ENCODE peak calls at places on chromosome 18, in four cellular contexts. M, B, R and F are unnamed samples.

GRCh38 chr18:49608366-49608747 is 46.5 kb downstream of the LIPG start:
- DNase-seq in M (peak), B (no peak), R (no peak), F (no peak)

GRCh38 chr18:2412261-2412660 is 159.0 kb downstream of the METTL4 start:
- DNase-seq in M (no peak), B (no peak), R (no peak), F (no peak)

GRCh38 chr18:54279477-54280205 is 10.3 kb downstream of the POLI start:
- DNase-seq in M (no peak), B (no peak), R (no peak), F (no peak)

GRCh38 chr18:73535189-73535588 is 612.4 kb downstream of the FBXO15 start:
- DNase-seq in M (no peak), B (no peak), R (no peak), F (no peak)

GRCh38 chr18:40926679-40927078 is 1028.4 kb upstream of the PIK3C3 start:
- DNase-seq in M (no peak), B (no peak), R (no peak), F (peak)

GRCh38 chr18:63346031-63346430 is 21.0 kb downstream of the KDSR start:
- DNase-seq in M (no peak), B (no peak), R (no peak), F (no peak)

GRCh38 chr18:42752921-42753320 is 362.6 kb downstream of the RIT2 start:
- DNase-seq in M (no peak), B (no peak), R (no peak), F (no peak)

GRCh38 chr18:35438480-35439234 is 59.1 kb downstream of the INO80C start:
- DNase-seq in M (no peak), B (no peak), R (no peak), F (no peak)

GRCh38 chr18:24799176-24799575 is 338.7 kb downstream of the HRH4 start:
- DNase-seq in M (no peak), B (no peak), R (no peak), F (no peak)

GRCh38 chr18:62436636-62437519 is 85.9 kb upstream of the ZCCHC2 start:
- DNase-seq in M (no peak), B (no peak), R (no peak), F (no peak)

GRCh38 chr18:55139307-55139706 is 180.0 kb upstream of the CCDC68 start:
- DNase-seq in M (no peak), B (no peak), R (no peak), F (no peak)

GRCh38 chr18:79315589-79315988 is 80.1 kb upstream of the NFATC1 start:
- DNase-seq in M (no peak), B (no peak), R (no peak), F (no peak)

GRCh38 chr18:70058916-70059315 is 111.2 kb upstream of the CD226 start:
- DNase-seq in M (no peak), B (peak), R (no peak), F (no peak)

GRCh38 chr18:8835556-8835955 is 130.2 kb downstream of the MTCL1 start:
- DNase-seq in M (no peak), B (no peak), R (no peak), F (no peak)

GRCh38 chr18:46859855-46860254 is 57.5 kb downstream of the PIAS2 start:
- DNase-seq in M (no peak), B (peak), R (no peak), F (no peak)

GRCh38 chr18:37483984-37484892 is 81.4 kb downstream of the CELF4 start:
- DNase-seq in M (no peak), B (no peak), R (peak), F (no peak)

GRCh38 chr18:49601211-49601610 is 39.4 kb downstream of the LIPG start:
- DNase-seq in M (no peak), B (no peak), R (no peak), F (no peak)

GRCh38 chr18:57025525-57025924 is 121.4 kb upstream of the BOD1L2 start:
- DNase-seq in M (no peak), B (no peak), R (no peak), F (no peak)

GRCh38 chr18:6648581-6648980 is 80.9 kb upstream of the ARHGAP28 start:
- DNase-seq in M (no peak), B (no peak), R (no peak), F (no peak)

GRCh38 chr18:32730620-32731021 is 42.2 kb downstream of the KLHL14 start:
- DNase-seq in M (no peak), B (peak), R (no peak), F (no peak)

GRCh38 chr18:34128436-34128835 is 96.3 kb downstream of the NOL4 start:
- DNase-seq in M (no peak), B (no peak), R (no peak), F (no peak)

GRCh38 chr18:22314001-22314400 is 103.7 kb downstream of the CTAGE1 start:
- DNase-seq in M (no peak), B (no peak), R (no peak), F (no peak)

GRCh38 chr18:47513614-47514013 is 262.2 kb upstream of the SKOR2 start:
- DNase-seq in M (no peak), B (no peak), R (no peak), F (no peak)

GRCh38 chr18:68714356-68714706 is 577 bp downstream of the TMX3 start:
- DNase-seq in M (peak), B (no peak), R (no peak), F (peak)

GRCh38 chr18:79847606-79848293 is 50.0 kb downstream of the KCNG2 start:
- DNase-seq in M (no peak), B (no peak), R (no peak), F (peak)

GRCh38 chr18:21703241-21703820 is 1.2 kb downstream of the ABHD3 start:
- DNase-seq in M (peak), B (peak), R (no peak), F (peak)

GRCh38 chr18:13241083-13241892 is 22.7 kb downstream of the LDLRAD4 start:
- DNase-seq in M (no peak), B (no peak), R (no peak), F (no peak)

GRCh38 chr18:9614401-9615279 is at the start of gene PPP4R1:
- DNase-seq in M (peak), B (no peak), R (peak), F (peak)

GRCh38 chr18:47050468-47050867 is 15.0 kb upstream of the ELOA2 start:
- DNase-seq in M (no peak), B (no peak), R (no peak), F (peak)

GRCh38 chr18:7514796-7515440 is 52.2 kb upstream of the PTPRM start:
- DNase-seq in M (no peak), B (no peak), R (no peak), F (no peak)

GRCh38 chr18:12033643-12034025 is 52.3 kb downstream of the IMPA2 start:
- DNase-seq in M (no peak), B (no peak), R (no peak), F (no peak)

GRCh38 chr18:12031836-12032235 is 50.5 kb downstream of the IMPA2 start:
- DNase-seq in M (no peak), B (no peak), R (no peak), F (no peak)

GRCh38 chr18:12031181-12031580 is 49.9 kb downstream of the IMPA2 start:
- DNase-seq in M (no peak), B (no peak), R (no peak), F (no peak)

GRCh38 chr18:12034241-12035100 is 53.2 kb downstream of the IMPA2 start:
- DNase-seq in M (no peak), B (no peak), R (no peak), F (no peak)

GRCh38 chr18:12032786-12033642 is 51.7 kb downstream of the IMPA2 start:
- DNase-seq in M (no peak), B (no peak), R (no peak), F (no peak)
- TF ChIP-seq NRF1 in M (no peak), B (no peak), R (no peak), F (no peak)

DNA sequence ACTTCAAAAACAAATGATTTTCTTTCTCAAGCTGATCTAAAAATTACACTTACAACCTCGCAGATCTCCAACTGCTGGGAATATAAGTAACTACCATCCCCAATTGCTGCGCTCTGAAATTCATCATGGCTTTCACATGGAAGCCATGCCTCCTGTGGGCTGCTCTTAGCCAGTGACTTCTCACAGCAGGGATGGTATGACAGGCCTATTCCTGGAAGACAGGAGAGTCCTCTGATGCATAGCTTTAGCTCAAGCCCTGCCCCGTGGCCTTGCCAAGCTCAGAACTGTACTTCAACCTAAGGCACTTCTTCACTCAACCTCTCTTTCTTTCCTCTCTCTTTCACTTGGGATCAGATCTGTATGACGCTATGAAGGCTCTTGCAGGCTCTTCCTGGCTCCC is 12.6 kb upstream of the ELAC1 start:
- DNase-seq in M (no peak), B (no peak), R (no peak), F (no peak)
- TF ChIP-seq MAX in M (no peak), B (no peak), R (no peak), F (no peak)

GRCh38 chr18:76686737-76687231 is 135.6 kb upstream of the ZNF236 start:
- DNase-seq in M (no peak), B (peak), R (no peak), F (peak)
- TF ChIP-seq NRF1 in M (no peak), B (no peak), R (no peak), F (no peak)

DNA sequence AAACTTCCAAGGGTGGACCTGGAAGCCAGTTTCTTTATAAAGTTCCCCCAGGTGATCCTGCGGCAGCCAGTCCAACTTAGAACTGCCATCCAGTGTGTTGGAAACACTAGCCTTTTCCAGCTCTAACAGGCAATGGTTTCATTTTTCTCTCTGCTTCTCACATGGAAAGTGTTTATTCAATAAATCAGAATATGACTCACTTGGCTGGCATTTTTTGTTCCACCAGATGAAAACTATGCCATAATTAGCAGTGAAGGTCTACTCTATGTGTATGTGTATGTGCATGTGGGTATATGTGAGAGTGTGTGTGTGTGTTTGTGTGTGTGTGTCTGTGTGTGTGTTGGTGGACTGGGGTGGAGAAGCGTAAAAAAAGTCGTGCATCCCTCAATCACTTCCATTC is 91.0 kb upstream of the SETBP1 start:
- DNase-seq in M (no peak), B (no peak), R (no peak), F (no peak)
- TF ChIP-seq MAX in M (no peak), B (no peak), R (no peak), F (peak)